ENCODE peak calls at places on chromosome 12, in five cellular contexts. O is DND-41, C is IMR-90, E is cardiac muscle cell, X is upper lobe of right lung. S is an unnamed sample.
A peak's percentile ranks its signal among the peaks of the same experiment; 100 is the strongest.

GRCh38 chr12:56271031-56271430 is 4.3 kb downstream of the COQ10A start:
- DNase-seq in O (no peak), C (peak; percentile 31), E (peak; percentile 89), X (no peak), S (no peak)

GRCh38 chr12:93341409-93342044 is 36.2 kb upstream of the NUDT4 start:
- DNase-seq in O (no peak), C (no peak), E (peak; percentile 64), X (no peak), S (no peak)

GRCh38 chr12:77325505-77325904 is 260.1 kb upstream of the E2F7 start:
- DNase-seq in O (no peak), C (no peak), E (peak; percentile 33), X (peak; percentile 60), S (no peak)

GRCh38 chr12:88409257-88409656 is 171.0 kb downstream of the KITLG start:
- DNase-seq in O (no peak), C (no peak), E (no peak), X (no peak), S (no peak)

GRCh38 chr12:131784909-131785762 is 43.1 kb upstream of the MMP17 start:
- DNase-seq in O (no peak), C (peak; percentile 41), E (no peak), X (no peak), S (no peak)

GRCh38 chr12:91272456-91273063 is 89.9 kb upstream of the DCN start:
- DNase-seq in O (no peak), C (no peak), E (no peak), X (no peak), S (no peak)

GRCh38 chr12:89373772-89374572 is 21.7 kb upstream of the DUSP6 start:
- DNase-seq in O (no peak), C (peak; percentile 90), E (no peak), X (no peak), S (no peak)

GRCh38 chr12:103561174-103561573 is 25.9 kb upstream of the STAB2 start:
- DNase-seq in O (no peak), C (no peak), E (no peak), X (no peak), S (no peak)

GRCh38 chr12:69529021-69529420 is 56.2 kb upstream of the CCT2 start:
- DNase-seq in O (no peak), C (no peak), E (no peak), X (no peak), S (no peak)

GRCh38 chr12:2291182-2291832 is 238.5 kb downstream of the CACNA1C start:
- DNase-seq in O (peak; percentile 44), C (no peak), E (peak; percentile 54), X (no peak), S (no peak)

GRCh38 chr12:131856366-131857097 is 28.3 kb downstream of the MMP17 start:
- DNase-seq in O (no peak), C (no peak), E (no peak), X (peak; percentile 45), S (no peak)

GRCh38 chr12:113478351-113479011 is 6.8 kb upstream of the LHX5 start:
- DNase-seq in O (no peak), C (no peak), E (no peak), X (no peak), S (no peak)

GRCh38 chr12:82565982-82566381 is 120.7 kb upstream of the TMTC2 start:
- DNase-seq in O (no peak), C (no peak), E (no peak), X (no peak), S (no peak)

GRCh38 chr12:98232753-98233385 is 282.5 kb upstream of the TMPO start:
- DNase-seq in O (no peak), C (no peak), E (no peak), X (no peak), S (no peak)

GRCh38 chr12:84605988-84606387 is 306.6 kb downstream of the SLC6A15 start:
- DNase-seq in O (no peak), C (no peak), E (no peak), X (no peak), S (no peak)

GRCh38 chr12:82880442-82880901 is 193.8 kb downstream of the TMTC2 start:
- DNase-seq in O (no peak), C (peak; percentile 4), E (peak; percentile 15), X (no peak), S (no peak)

GRCh38 chr12:102543494-102543893 is 63.1 kb upstream of the IGF1 start:
- DNase-seq in O (no peak), C (peak; percentile 28), E (no peak), X (no peak), S (no peak)

GRCh38 chr12:40733871-40734270 is 41.6 kb downstream of the CNTN1 start:
- DNase-seq in O (no peak), C (no peak), E (no peak), X (no peak), S (no peak)

GRCh38 chr12:24561882-24562760 is 386.8 kb downstream of the BCAT1 start:
- DNase-seq in O (no peak), C (peak; percentile 62), E (peak; percentile 82), X (peak; percentile 88), S (no peak)

GRCh38 chr12:116990971-116991966 is 80.5 kb downstream of the FBXW8 start:
- DNase-seq in O (no peak), C (peak; percentile 83), E (no peak), X (no peak), S (no peak)

GRCh38 chr12:31702047-31702446 is 26.8 kb downstream of the AMN1 start:
- DNase-seq in O (no peak), C (peak; percentile 10), E (peak; percentile 7), X (no peak), S (no peak)

GRCh38 chr12:106974525-106974924 is 12.4 kb downstream of the MTERF2 start:
- DNase-seq in O (no peak), C (no peak), E (no peak), X (no peak), S (no peak)

GRCh38 chr12:11182529-11182928 is 4.2 kb downstream of the TAS2R42 start:
- DNase-seq in O (no peak), C (no peak), E (no peak), X (no peak), S (no peak)

GRCh38 chr12:123270380-123271181 is 1.1 kb downstream of the CDK2AP1 start:
- DNase-seq in O (peak; percentile 47), C (peak; percentile 28), E (no peak), X (peak; percentile 72), S (no peak)

GRCh38 chr12:94874086-94874985 is 129.2 kb downstream of the NDUFA12 start:
- DNase-seq in O (no peak), C (no peak), E (no peak), X (no peak), S (no peak)

GRCh38 chr12:112841891-112842290 is 50.3 kb downstream of the RPH3A start:
- DNase-seq in O (no peak), C (no peak), E (no peak), X (no peak), S (no peak)

GRCh38 chr12:34236073-34236472 is 213.8 kb downstream of the ALG10 start:
- DNase-seq in O (no peak), C (no peak), E (no peak), X (no peak), S (no peak)

GRCh38 chr12:93614917-93615596 is 42.6 kb downstream of the SOCS2 start:
- DNase-seq in O (no peak), C (peak; percentile 22), E (peak; percentile 42), X (no peak), S (no peak)

GRCh38 chr12:115023279-115023678 is 339.3 kb upstream of the TBX3 start:
- DNase-seq in O (no peak), C (peak; percentile 60), E (no peak), X (no peak), S (no peak)

GRCh38 chr12:46516933-46517578 is 144.5 kb upstream of the SLC38A2 start:
- DNase-seq in O (no peak), C (no peak), E (no peak), X (no peak), S (no peak)

GRCh38 chr12:104733717-104734175 is 224.3 kb downstream of the SLC41A2 start:
- DNase-seq in O (peak; percentile 53), C (no peak), E (no peak), X (peak; percentile 67), S (no peak)

GRCh38 chr12:104727866-104728449 is 230.1 kb downstream of the SLC41A2 start:
- DNase-seq in O (no peak), C (no peak), E (no peak), X (no peak), S (no peak)

GRCh38 chr12:104729091-104729490 is 229.0 kb downstream of the SLC41A2 start:
- DNase-seq in O (no peak), C (no peak), E (no peak), X (no peak), S (no peak)

GRCh38 chr12:104729610-104730446 is 228.3 kb downstream of the SLC41A2 start:
- DNase-seq in O (no peak), C (no peak), E (no peak), X (no peak), S (no peak)

DNA sequence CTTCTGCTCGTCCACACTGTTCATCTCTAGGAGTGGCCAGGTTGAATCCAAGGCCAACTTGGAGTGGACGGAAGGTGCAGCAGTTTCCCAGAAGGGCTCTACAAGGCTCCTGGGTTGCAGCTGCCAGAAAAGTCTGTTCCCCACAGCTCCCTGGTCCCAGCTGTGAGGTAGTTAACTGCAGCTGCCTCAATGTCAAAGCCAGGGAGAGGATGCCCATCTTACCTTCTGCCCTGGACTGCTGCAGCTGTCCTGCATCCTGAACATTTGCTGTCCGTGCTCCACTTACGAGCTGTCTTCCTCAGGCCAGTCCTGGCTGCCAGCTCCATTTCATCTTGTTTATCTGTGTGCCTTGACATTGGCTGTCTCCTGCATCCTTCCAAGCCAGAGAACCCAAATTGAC is 227.3 kb downstream of the SLC41A2 start:
- DNase-seq in O (no peak), C (no peak), E (no peak), X (no peak), S (no peak)
- TF ChIP-seq CTCF in O (no peak), C (no peak), E (no peak), X (no peak), S (no peak)

DNA sequence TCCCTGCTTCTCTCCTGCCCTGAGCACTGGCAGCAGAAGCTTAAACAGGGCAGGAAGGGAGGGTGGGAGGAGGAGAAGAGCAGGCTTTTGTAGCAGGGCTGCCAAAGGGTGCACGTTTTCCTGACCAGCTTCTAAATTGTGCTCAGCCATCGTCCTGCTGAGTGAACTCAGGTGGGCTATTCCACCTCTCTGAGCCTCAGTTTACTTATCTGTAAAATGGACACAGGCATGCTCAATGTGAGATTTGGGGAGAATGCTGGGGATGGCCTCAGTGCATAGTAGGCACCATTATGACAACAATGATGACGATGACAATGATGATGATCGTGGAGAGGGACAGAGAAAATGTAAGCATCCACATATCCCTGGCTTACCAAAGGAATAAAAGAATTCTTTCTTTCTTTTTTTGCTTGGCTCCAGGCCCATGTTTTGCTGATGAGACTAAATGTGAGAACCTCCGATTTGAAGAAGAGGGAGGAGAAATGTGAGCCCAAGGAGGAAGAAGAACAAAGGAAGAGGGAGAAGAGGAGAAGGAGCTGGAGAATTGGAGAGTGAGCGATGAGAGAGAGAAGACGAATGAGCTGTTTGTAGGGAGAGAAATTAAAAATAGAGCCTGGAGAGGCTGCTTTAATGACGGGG is 105.5 kb upstream of the MYL2 start:
- DNase-seq in O (no peak), C (no peak), E (no peak), X (no peak), S (no peak)
- H3K27me3 ChIP-seq in O (no peaks in the 10 kb centered on the region), C (peaks cover 8% of the 10 kb centered on the region), E (peaks cover 22% of the 10 kb centered on the region), X (peaks cover 51% of the 10 kb centered on the region), S (peaks cover 13% of the 10 kb centered on the region)

GRCh38 chr12:60498656-60499055 is 902.8 kb downstream of the SLC16A7 start:
- DNase-seq in O (no peak), C (no peak), E (no peak), X (no peak), S (no peak)

GRCh38 chr12:60501124-60501729 is 905.4 kb downstream of the SLC16A7 start:
- DNase-seq in O (no peak), C (no peak), E (peak; percentile 44), X (no peak), S (no peak)
- TF ChIP-seq CTCF in O (peak; percentile 20), C (no peak), E (no peak), X (no peak), S (no peak)

GRCh38 chr12:5524116-5524768 is 92.3 kb downstream of the NTF3 start:
- DNase-seq in O (no peak), C (no peak), E (no peak), X (no peak), S (no peak)
- H3K27me3 ChIP-seq in O (peaks cover 5% of the 10 kb centered on the region), C (no peaks in the 10 kb centered on the region), E (no peaks in the 10 kb centered on the region), X (no peaks in the 10 kb centered on the region), S (no peaks in the 10 kb centered on the region)

S was measured in CD4-positive, alpha-beta T cell.